ENCODE peak calls at places on chromosomes 11 and 22, in nine cellular contexts. O is astrocyte of the spinal cord, H is lower lobe of right lung, I is lower leg skin, M is fibroblast of mammary gland, E is AG10803, P is CD14-positive monocyte, G is spleen, Q is tibial nerve. N is an unnamed sample.
A peak's percentile ranks its signal among the peaks of the same experiment; 100 is the strongest.

GRCh38 chr11:2314525-2315394 is 12.9 kb downstream of the TSPAN32 start:
- DNase-seq in O (peak; percentile 87), H (peak; percentile 81), I (peak; percentile 94), M (peak; percentile 76), E (peak; percentile 72), P (peak; percentile 33), G (peak; percentile 79), Q (peak; percentile 86), N (peak; percentile 67)

GRCh38 chr11:69684651-69685050 is 9.5 kb upstream of the LTO1 start:
- DNase-seq in O (no peak), H (no peak), I (no peak), M (no peak), E (no peak), P (no peak), G (peak; percentile 46), Q (no peak), N (no peak)

GRCh38 chr11:73393479-73394415 is 17.5 kb downstream of the RELT start:
- DNase-seq in O (peak; percentile 85), H (peak; percentile 80), I (no peak), M (peak; percentile 80), E (peak; percentile 79), P (peak; percentile 71), G (peak; percentile 88), Q (peak; percentile 59), N (peak; percentile 77)

GRCh38 chr22:44698531-44699421 is 3.2 kb upstream of the PRR5 start:
- DNase-seq in O (peak; percentile 76), H (no peak), I (peak; percentile 94), M (peak; percentile 57), E (peak; percentile 99), P (no peak), G (peak; percentile 79), Q (peak; percentile 26), N (no peak)

GRCh38 chr11:120372296-120372695 is 36.1 kb downstream of the ARHGEF12 start:
- DNase-seq in O (no peak), H (no peak), I (no peak), M (no peak), E (no peak), P (no peak), G (no peak), Q (no peak), N (no peak)

GRCh38 chr11:103544874-103545273 is 435.6 kb downstream of the DYNC2H1 start:
- DNase-seq in O (no peak), H (no peak), I (no peak), M (no peak), E (no peak), P (no peak), G (no peak), Q (no peak), N (no peak)

GRCh38 chr11:117328414-117329010 is 858 bp downstream of the CEP164 start:
- DNase-seq in O (peak; percentile 58), H (no peak), I (no peak), M (peak; percentile 58), E (no peak), P (no peak), G (peak; percentile 60), Q (no peak), N (peak; percentile 17)

GRCh38 chr11:117885777-117886176 is 9.3 kb upstream of the FXYD6 start:
- DNase-seq in O (peak; percentile 11), H (no peak), I (peak; percentile 80), M (peak; percentile 8), E (no peak), P (no peak), G (no peak), Q (no peak), N (no peak)

GRCh38 chr22:37228106-37229011 is 15.7 kb downstream of the RAC2 start:
- DNase-seq in O (peak; percentile 57), H (no peak), I (no peak), M (no peak), E (peak; percentile 39), P (peak; percentile 68), G (peak; percentile 88), Q (no peak), N (no peak)

GRCh38 chr11:46918087-46918751 is at the start of gene LRP4:
- DNase-seq in O (no peak), H (no peak), I (no peak), M (no peak), E (no peak), P (no peak), G (peak; percentile 85), Q (no peak), N (peak; percentile 48)

GRCh38 chr22:23154461-23154860 is 9.2 kb downstream of the RAB36 start:
- DNase-seq in O (no peak), H (no peak), I (no peak), M (no peak), E (no peak), P (no peak), G (peak; percentile 65), Q (no peak), N (no peak)

GRCh38 chr11:71286701-71287643 is 34.6 kb upstream of the SHANK2 start:
- DNase-seq in O (peak; percentile 97), H (peak; percentile 57), I (peak; percentile 89), M (peak; percentile 98), E (peak; percentile 100), P (no peak), G (no peak), Q (no peak), N (peak; percentile 51)

GRCh38 chr11:86678823-86679222 is 6.4 kb upstream of the ME3 start:
- DNase-seq in O (peak; percentile 71), H (no peak), I (no peak), M (peak; percentile 43), E (no peak), P (no peak), G (no peak), Q (no peak), N (no peak)

GRCh38 chr11:75273331-75273988 is 32.9 kb downstream of the TPBGL start:
- DNase-seq in O (no peak), H (no peak), I (peak; percentile 63), M (no peak), E (no peak), P (peak; percentile 27), G (peak; percentile 69), Q (no peak), N (peak; percentile 20)

GRCh38 chr22:32823024-32823730 is 21.7 kb downstream of the TIMP3 start:
- DNase-seq in O (peak; percentile 45), H (no peak), I (no peak), M (peak; percentile 52), E (no peak), P (no peak), G (no peak), Q (no peak), N (no peak)
- TF ChIP-seq CTCF in O (peak; percentile 63), H (peak; percentile 32), I (no peak), M (peak; percentile 50), E (peak; percentile 48), P (no peak), G (peak; percentile 15), Q (no peak), N (no peak)

DNA sequence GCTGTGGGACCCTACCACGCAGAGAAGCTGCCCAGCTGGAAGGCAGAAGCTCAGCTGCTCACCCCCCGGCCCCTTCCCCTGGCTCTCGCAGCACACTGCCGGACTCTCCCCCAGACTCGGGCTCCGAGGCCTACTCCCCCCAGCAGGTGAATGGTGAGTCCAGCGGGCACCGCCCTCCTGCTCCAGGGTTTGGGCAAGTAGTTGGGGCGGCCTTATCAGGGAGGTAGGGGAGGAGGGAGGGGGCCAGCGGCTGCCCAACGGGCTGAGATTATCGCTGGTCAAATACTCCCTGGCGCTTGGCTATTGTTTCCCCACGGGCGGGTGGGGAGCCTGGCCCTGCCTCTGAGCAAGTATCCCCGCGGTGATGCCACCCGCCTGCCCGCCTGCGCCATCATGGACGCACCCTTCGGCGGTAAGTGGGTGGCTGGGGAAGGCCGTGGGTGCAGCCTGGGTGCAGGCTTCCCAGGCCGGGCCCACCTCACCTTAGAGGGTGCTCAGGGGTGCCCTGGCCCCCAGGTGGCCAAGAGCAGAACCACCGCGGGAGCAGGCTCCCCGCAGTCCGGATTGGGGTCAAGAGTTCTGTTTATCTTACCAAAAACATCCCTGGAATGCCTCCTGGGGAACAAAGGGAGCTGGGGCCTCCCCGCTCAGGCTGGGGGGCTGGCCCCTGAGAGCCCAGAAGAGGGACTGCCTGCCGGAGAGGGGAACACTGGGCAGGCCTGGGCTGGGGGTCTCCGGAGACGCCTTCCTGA is 16.9 kb downstream of the MYRF start:
- DNase-seq in O (peak; percentile 32), H (peak; percentile 67), I (no peak), M (no peak), E (no peak), P (no peak), G (no peak), Q (no peak), N (no peak)
- TF ChIP-seq CTCF in O (peak; percentile 33), H (peak; percentile 25), I (no peak), M (no peak), E (no peak), P (no peak), G (no peak), Q (no peak), N (no peak)

GRCh38 chr11:944711-945470 is 19.2 kb downstream of the AP2A2 start:
- DNase-seq in O (peak; percentile 40), H (no peak), I (no peak), M (peak; percentile 65), E (peak; percentile 46), P (no peak), G (no peak), Q (no peak), N (no peak)
- TF ChIP-seq CTCF in O (peak; percentile 45), H (no peak), I (no peak), M (peak; percentile 39), E (peak; percentile 35), P (no peak), G (no peak), Q (no peak), N (no peak)

GRCh38 chr11:106276859-106277436 is 199.5 kb downstream of the AASDHPPT start:
- DNase-seq in O (peak; percentile 29), H (no peak), I (no peak), M (peak; percentile 36), E (peak; percentile 25), P (no peak), G (no peak), Q (no peak), N (no peak)
- TF ChIP-seq CTCF in O (peak; percentile 52), H (no peak), I (no peak), M (peak; percentile 50), E (peak; percentile 45), P (no peak), G (no peak), Q (no peak), N (no peak)

DNA sequence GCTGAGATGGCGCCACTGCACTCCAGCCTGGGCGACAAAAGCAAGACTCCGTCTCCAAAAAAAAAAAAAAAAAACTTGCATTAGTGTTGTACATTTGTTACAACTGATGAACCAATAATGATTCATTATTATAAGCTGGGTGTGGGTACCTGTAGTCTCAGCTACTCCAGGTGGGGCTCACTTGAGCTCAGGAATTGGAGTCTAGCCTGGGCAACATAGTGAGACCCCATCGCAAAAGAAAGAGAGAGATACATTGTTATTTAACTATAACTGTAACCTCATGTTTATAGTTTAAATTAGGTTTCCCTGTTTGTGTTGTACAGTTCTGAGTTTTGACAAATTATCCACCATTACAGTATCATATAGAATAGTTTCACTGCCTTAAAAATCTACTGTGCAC is 38.6 kb downstream of the KDM2A start:
- DNase-seq in O (no peak), H (no peak), I (no peak), M (no peak), E (no peak), P (no peak), G (no peak), Q (no peak), N (no peak)
- TF ChIP-seq CTCF in O (no peak), H (no peak), I (no peak), M (no peak), E (no peak), P (no peak), G (no peak), Q (no peak), N (no peak)

DNA sequence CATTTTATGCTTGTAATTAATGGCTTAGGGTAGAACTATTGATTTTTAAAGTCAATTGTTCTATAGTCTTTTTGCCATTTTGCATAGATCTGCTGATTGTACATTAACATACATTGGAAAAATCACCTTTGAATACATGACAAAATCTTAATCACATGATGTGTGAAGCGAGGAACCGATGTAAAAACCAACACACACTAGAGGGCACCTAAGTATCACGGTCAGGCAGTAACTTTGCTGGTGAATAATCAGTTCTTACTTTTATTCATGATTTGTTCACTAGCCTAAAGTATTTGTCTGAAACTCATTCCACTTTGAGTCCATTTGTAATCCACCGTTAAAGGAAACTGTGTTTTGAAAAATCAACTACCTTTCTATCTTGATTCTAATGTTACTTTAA is 28.2 kb downstream of the JHY start:
- DNase-seq in O (peak; percentile 20), H (no peak), I (no peak), M (peak; percentile 55), E (peak; percentile 44), P (no peak), G (no peak), Q (no peak), N (no peak)
- TF ChIP-seq CTCF in O (peak; percentile 30), H (no peak), I (no peak), M (peak; percentile 42), E (peak; percentile 53), P (no peak), G (no peak), Q (peak; percentile 54), N (peak; percentile 31)

N was measured in dorsolateral prefrontal cortex.